ENCODE peak calls at places on chromosomes 11 and 22, in seven cellular contexts. One of them, this sample, is unnamed.

GRCh38 chr22:46830001-46830715 is 67.7 kb downstream of the TBC1D22A start:
- DNase-seq in NT2/D1: no peak
- DNase-seq in Calu3: peak
- DNase-seq in upper lobe of right lung: peak
- DNase-seq in activated naive CD4-positive, alpha-beta T cell: no peak
- DNase-seq in hypothalamus: no peak
- DNase-seq in left lobe of liver: no peak
- DNase-seq in this sample: peak

GRCh38 chr11:110088535-110089344 is 4.5 kb upstream of the ZC3H12C start:
- DNase-seq in NT2/D1: no peak
- DNase-seq in Calu3: no peak
- DNase-seq in upper lobe of right lung: no peak
- DNase-seq in activated naive CD4-positive, alpha-beta T cell: no peak
- DNase-seq in hypothalamus: no peak
- DNase-seq in left lobe of liver: no peak
- DNase-seq in this sample: no peak

GRCh38 chr11:23112987-23113886 is 253.0 kb upstream of the CCDC179 start:
- DNase-seq in NT2/D1: peak
- DNase-seq in Calu3: peak
- DNase-seq in upper lobe of right lung: no peak
- DNase-seq in activated naive CD4-positive, alpha-beta T cell: no peak
- DNase-seq in hypothalamus: no peak
- DNase-seq in left lobe of liver: peak
- DNase-seq in this sample: no peak

GRCh38 chr11:94034207-94034606 is 13.1 kb downstream of the HEPHL1 start:
- DNase-seq in NT2/D1: no peak
- DNase-seq in Calu3: no peak
- DNase-seq in upper lobe of right lung: no peak
- DNase-seq in activated naive CD4-positive, alpha-beta T cell: no peak
- DNase-seq in hypothalamus: no peak
- DNase-seq in left lobe of liver: no peak
- DNase-seq in this sample: no peak

GRCh38 chr11:61889831-61890230 is 1.5 kb downstream of the FADS3 start:
- DNase-seq in NT2/D1: no peak
- DNase-seq in Calu3: no peak
- DNase-seq in upper lobe of right lung: no peak
- DNase-seq in activated naive CD4-positive, alpha-beta T cell: no peak
- DNase-seq in hypothalamus: no peak
- DNase-seq in left lobe of liver: no peak
- DNase-seq in this sample: no peak

GRCh38 chr11:1942541-1943260 is 4.4 kb upstream of the MRPL23 start:
- DNase-seq in NT2/D1: no peak
- DNase-seq in Calu3: no peak
- DNase-seq in upper lobe of right lung: peak
- DNase-seq in activated naive CD4-positive, alpha-beta T cell: no peak
- DNase-seq in hypothalamus: no peak
- DNase-seq in left lobe of liver: no peak
- DNase-seq in this sample: peak

GRCh38 chr22:41777749-41778395 is 22.6 kb upstream of the CCDC134 start:
- DNase-seq in NT2/D1: no peak
- DNase-seq in Calu3: no peak
- DNase-seq in upper lobe of right lung: no peak
- DNase-seq in activated naive CD4-positive, alpha-beta T cell: no peak
- DNase-seq in hypothalamus: no peak
- DNase-seq in left lobe of liver: no peak
- DNase-seq in this sample: no peak

GRCh38 chr11:65150513-65151271 is 16.4 kb upstream of the SYVN1 start:
- DNase-seq in NT2/D1: no peak
- DNase-seq in Calu3: peak
- DNase-seq in upper lobe of right lung: peak
- DNase-seq in activated naive CD4-positive, alpha-beta T cell: no peak
- DNase-seq in hypothalamus: peak
- DNase-seq in left lobe of liver: peak
- DNase-seq in this sample: peak

GRCh38 chr11:608751-609354 is 6.9 kb downstream of the IRF7 start:
- DNase-seq in NT2/D1: no peak
- DNase-seq in Calu3: no peak
- DNase-seq in upper lobe of right lung: peak
- DNase-seq in activated naive CD4-positive, alpha-beta T cell: no peak
- DNase-seq in hypothalamus: no peak
- DNase-seq in left lobe of liver: no peak
- DNase-seq in this sample: no peak

GRCh38 chr11:34512810-34513673 is 552 bp downstream of the ELF5 start:
- DNase-seq in NT2/D1: peak
- DNase-seq in Calu3: peak
- DNase-seq in upper lobe of right lung: peak
- DNase-seq in activated naive CD4-positive, alpha-beta T cell: peak
- DNase-seq in hypothalamus: no peak
- DNase-seq in left lobe of liver: peak
- DNase-seq in this sample: no peak

GRCh38 chr11:132409591-132410375 is 1039.4 kb downstream of the NTM start:
- DNase-seq in NT2/D1: no peak
- DNase-seq in Calu3: no peak
- DNase-seq in upper lobe of right lung: no peak
- DNase-seq in activated naive CD4-positive, alpha-beta T cell: no peak
- DNase-seq in hypothalamus: no peak
- DNase-seq in left lobe of liver: no peak
- DNase-seq in this sample: no peak

GRCh38 chr11:13260963-13261599 is 16.5 kb upstream of the BMAL1 start:
- DNase-seq in NT2/D1: no peak
- DNase-seq in Calu3: no peak
- DNase-seq in upper lobe of right lung: no peak
- DNase-seq in activated naive CD4-positive, alpha-beta T cell: no peak
- DNase-seq in hypothalamus: no peak
- DNase-seq in left lobe of liver: no peak
- DNase-seq in this sample: no peak

GRCh38 chr11:14513800-14514199 is 6.4 kb downstream of the PSMA1 start:
- DNase-seq in NT2/D1: no peak
- DNase-seq in Calu3: no peak
- DNase-seq in upper lobe of right lung: no peak
- DNase-seq in activated naive CD4-positive, alpha-beta T cell: no peak
- DNase-seq in hypothalamus: no peak
- DNase-seq in left lobe of liver: no peak
- DNase-seq in this sample: no peak

GRCh38 chr11:129230006-129230405 is 37.9 kb upstream of the ARHGAP32 start:
- DNase-seq in NT2/D1: no peak
- DNase-seq in Calu3: no peak
- DNase-seq in upper lobe of right lung: no peak
- DNase-seq in activated naive CD4-positive, alpha-beta T cell: no peak
- DNase-seq in hypothalamus: no peak
- DNase-seq in left lobe of liver: no peak
- DNase-seq in this sample: no peak

GRCh38 chr11:116224889-116225200 is 547.9 kb downstream of the BUD13 start:
- DNase-seq in NT2/D1: no peak
- DNase-seq in Calu3: no peak
- DNase-seq in upper lobe of right lung: no peak
- DNase-seq in activated naive CD4-positive, alpha-beta T cell: no peak
- DNase-seq in hypothalamus: no peak
- DNase-seq in left lobe of liver: no peak
- DNase-seq in this sample: no peak

GRCh38 chr11:19614370-19614936 is 98.2 kb upstream of the NAV2 start:
- DNase-seq in NT2/D1: no peak
- DNase-seq in Calu3: no peak
- DNase-seq in upper lobe of right lung: no peak
- DNase-seq in activated naive CD4-positive, alpha-beta T cell: no peak
- DNase-seq in hypothalamus: no peak
- DNase-seq in left lobe of liver: no peak
- DNase-seq in this sample: no peak

GRCh38 chr11:121035823-121036222 is 11.9 kb downstream of the TBCEL start:
- DNase-seq in NT2/D1: no peak
- DNase-seq in Calu3: no peak
- DNase-seq in upper lobe of right lung: no peak
- DNase-seq in activated naive CD4-positive, alpha-beta T cell: no peak
- DNase-seq in hypothalamus: no peak
- DNase-seq in left lobe of liver: no peak
- DNase-seq in this sample: no peak

GRCh38 chr11:6321356-6321755 is 1.1 kb upstream of the CAVIN3 start:
- DNase-seq in NT2/D1: no peak
- DNase-seq in Calu3: no peak
- DNase-seq in upper lobe of right lung: no peak
- DNase-seq in activated naive CD4-positive, alpha-beta T cell: no peak
- DNase-seq in hypothalamus: no peak
- DNase-seq in left lobe of liver: no peak
- DNase-seq in this sample: no peak